ENCODE peak calls at places on chromosomes 4 and X, in four cellular contexts. One of them, this sample, is unnamed.

GRCh38 chr4:153560918-153561317 is 94.8 kb downstream of the TMEM131L start:
- DNase-seq in sciatic nerve: no peak
- DNase-seq in glutamatergic neuron: no peak
- DNase-seq in CD4-positive, alpha-beta T cell: no peak
- DNase-seq in this sample: no peak

GRCh38 chrX:44872319-44872816 is 620 bp upstream of the KDM6A start:
- DNase-seq in sciatic nerve: peak
- DNase-seq in CD4-positive, alpha-beta T cell: peak
- DNase-seq in glutamatergic neuron: peak
- DNase-seq in this sample: no peak

GRCh38 chr4:106541253-106541652 is 172.7 kb upstream of the GIMD1 start:
- DNase-seq in sciatic nerve: no peak
- DNase-seq in CD4-positive, alpha-beta T cell: no peak
- DNase-seq in glutamatergic neuron: no peak
- DNase-seq in this sample: no peak

GRCh38 chrX:48083212-48083611 is 11.8 kb upstream of the ZNF630 start:
- DNase-seq in CD4-positive, alpha-beta T cell: peak
- DNase-seq in glutamatergic neuron: peak
- DNase-seq in sciatic nerve: no peak
- DNase-seq in this sample: no peak

GRCh38 chr4:40434126-40434692 is 99.1 kb downstream of the CHRNA9 start:
- DNase-seq in sciatic nerve: no peak
- DNase-seq in CD4-positive, alpha-beta T cell: no peak
- DNase-seq in glutamatergic neuron: no peak
- DNase-seq in this sample: no peak

GRCh38 chrX:11953615-11954014 is 184.7 kb upstream of the FRMPD4 start:
- DNase-seq in sciatic nerve: no peak
- DNase-seq in glutamatergic neuron: no peak
- DNase-seq in CD4-positive, alpha-beta T cell: no peak
- DNase-seq in this sample: no peak

GRCh38 chr4:105280338-105280809 is 133.7 kb downstream of the TET2 start:
- DNase-seq in sciatic nerve: no peak
- DNase-seq in glutamatergic neuron: no peak
- DNase-seq in CD4-positive, alpha-beta T cell: no peak
- DNase-seq in this sample: no peak

GRCh38 chr4:102554482-102554881 is 53.3 kb downstream of the NFKB1 start:
- DNase-seq in glutamatergic neuron: no peak
- DNase-seq in sciatic nerve: no peak
- DNase-seq in CD4-positive, alpha-beta T cell: no peak
- DNase-seq in this sample: no peak

GRCh38 chrX:136210243-136210642 is 41.0 kb downstream of the MAP7D3 start:
- DNase-seq in CD4-positive, alpha-beta T cell: no peak
- DNase-seq in glutamatergic neuron: no peak
- DNase-seq in sciatic nerve: no peak
- DNase-seq in this sample: peak

GRCh38 chr4:184651899-184652298 is 2.4 kb downstream of the PRIMPOL start:
- DNase-seq in CD4-positive, alpha-beta T cell: no peak
- DNase-seq in sciatic nerve: no peak
- DNase-seq in glutamatergic neuron: no peak
- DNase-seq in this sample: no peak

GRCh38 chrX:18668059-18668458 is 3.8 kb downstream of the RS1 start:
- DNase-seq in glutamatergic neuron: no peak
- DNase-seq in sciatic nerve: no peak
- DNase-seq in CD4-positive, alpha-beta T cell: no peak
- DNase-seq in this sample: no peak

GRCh38 chr4:6085943-6086628 is 67.9 kb upstream of the C4orf50 start:
- DNase-seq in sciatic nerve: no peak
- DNase-seq in CD4-positive, alpha-beta T cell: no peak
- DNase-seq in glutamatergic neuron: no peak
- DNase-seq in this sample: no peak

GRCh38 chrX:65127804-65128203 is 151.6 kb upstream of the ZC4H2 start:
- DNase-seq in sciatic nerve: no peak
- DNase-seq in CD4-positive, alpha-beta T cell: no peak
- DNase-seq in glutamatergic neuron: no peak
- DNase-seq in this sample: no peak